ENCODE peak calls at places on chromosome 21, in seven cellular contexts. One of them, this sample, is unnamed.

GRCh38 chr21:26405735-26406361 is 167.2 kb downstream of the CYYR1 start:
- DNase-seq in effector memory CD4-positive, alpha-beta T cell: no peak
- DNase-seq in NCI-H2081: no peak
- DNase-seq in transverse colon: no peak
- DNase-seq in CD8-positive, alpha-beta memory T cell: no peak
- DNase-seq in NCI-H1105 treated with DMSO at 0.1 percent for 48 hours: no peak
- DNase-seq in HT1080: peak
- DNase-seq in this sample: peak

GRCh38 chr21:45209046-45209445 is 78.6 kb downstream of the POFUT2 start:
- DNase-seq in HT1080: peak
- DNase-seq in effector memory CD4-positive, alpha-beta T cell: no peak
- DNase-seq in NCI-H1105 treated with DMSO at 0.1 percent for 48 hours: no peak
- DNase-seq in transverse colon: no peak
- DNase-seq in CD8-positive, alpha-beta memory T cell: no peak
- DNase-seq in NCI-H2081: no peak
- DNase-seq in this sample: no peak

GRCh38 chr21:45350206-45350854 is 54.6 kb upstream of the COL18A1 start:
- DNase-seq in HT1080: no peak
- DNase-seq in transverse colon: no peak
- DNase-seq in NCI-H2081: no peak
- DNase-seq in CD8-positive, alpha-beta memory T cell: no peak
- DNase-seq in NCI-H1105 treated with DMSO at 0.1 percent for 48 hours: no peak
- DNase-seq in effector memory CD4-positive, alpha-beta T cell: no peak
- DNase-seq in this sample: no peak

GRCh38 chr21:32653326-32653901 is 41.2 kb upstream of the CFAP298 start:
- DNase-seq in NCI-H1105 treated with DMSO at 0.1 percent for 48 hours: peak
- DNase-seq in effector memory CD4-positive, alpha-beta T cell: no peak
- DNase-seq in NCI-H2081: no peak
- DNase-seq in HT1080: peak
- DNase-seq in transverse colon: no peak
- DNase-seq in CD8-positive, alpha-beta memory T cell: no peak
- DNase-seq in this sample: peak

GRCh38 chr21:41559658-41560599 is 52.0 kb upstream of the TMPRSS2 start:
- DNase-seq in NCI-H1105 treated with DMSO at 0.1 percent for 48 hours: no peak
- DNase-seq in HT1080: peak
- DNase-seq in transverse colon: no peak
- DNase-seq in effector memory CD4-positive, alpha-beta T cell: no peak
- DNase-seq in NCI-H2081: no peak
- DNase-seq in CD8-positive, alpha-beta memory T cell: no peak
- DNase-seq in this sample: peak

GRCh38 chr21:33954395-33954794 is 38.8 kb upstream of the ATP5PO start:
- DNase-seq in transverse colon: no peak
- DNase-seq in CD8-positive, alpha-beta memory T cell: no peak
- DNase-seq in NCI-H1105 treated with DMSO at 0.1 percent for 48 hours: no peak
- DNase-seq in NCI-H2081: no peak
- DNase-seq in effector memory CD4-positive, alpha-beta T cell: no peak
- DNase-seq in HT1080: no peak
- DNase-seq in this sample: no peak

GRCh38 chr21:46220847-46221246 is 7.7 kb downstream of the LSS start:
- DNase-seq in CD8-positive, alpha-beta memory T cell: no peak
- DNase-seq in effector memory CD4-positive, alpha-beta T cell: no peak
- DNase-seq in NCI-H2081: no peak
- DNase-seq in HT1080: no peak
- DNase-seq in NCI-H1105 treated with DMSO at 0.1 percent for 48 hours: no peak
- DNase-seq in transverse colon: no peak
- DNase-seq in this sample: no peak

GRCh38 chr21:42003051-42003461 is 7.1 kb downstream of the ZBTB21 start:
- DNase-seq in CD8-positive, alpha-beta memory T cell: no peak
- DNase-seq in NCI-H1105 treated with DMSO at 0.1 percent for 48 hours: no peak
- DNase-seq in NCI-H2081: no peak
- DNase-seq in transverse colon: no peak
- DNase-seq in HT1080: peak
- DNase-seq in effector memory CD4-positive, alpha-beta T cell: no peak
- DNase-seq in this sample: no peak

GRCh38 chr21:27408826-27409225 is 441.9 kb upstream of the ADAMTS5 start:
- DNase-seq in NCI-H1105 treated with DMSO at 0.1 percent for 48 hours: no peak
- DNase-seq in transverse colon: no peak
- DNase-seq in NCI-H2081: no peak
- DNase-seq in CD8-positive, alpha-beta memory T cell: no peak
- DNase-seq in effector memory CD4-positive, alpha-beta T cell: no peak
- DNase-seq in HT1080: no peak
- DNase-seq in this sample: no peak

GRCh38 chr21:37525810-37526209 is 159.2 kb downstream of the DYRK1A start:
- DNase-seq in CD8-positive, alpha-beta memory T cell: no peak
- DNase-seq in effector memory CD4-positive, alpha-beta T cell: no peak
- DNase-seq in NCI-H1105 treated with DMSO at 0.1 percent for 48 hours: no peak
- DNase-seq in transverse colon: no peak
- DNase-seq in HT1080: no peak
- DNase-seq in NCI-H2081: no peak
- DNase-seq in this sample: no peak

GRCh38 chr21:44357064-44357837 is 3.8 kb downstream of the TRPM2 start:
- DNase-seq in effector memory CD4-positive, alpha-beta T cell: no peak
- DNase-seq in transverse colon: no peak
- DNase-seq in NCI-H1105 treated with DMSO at 0.1 percent for 48 hours: no peak
- DNase-seq in NCI-H2081: no peak
- DNase-seq in HT1080: no peak
- DNase-seq in CD8-positive, alpha-beta memory T cell: no peak
- DNase-seq in this sample: no peak

GRCh38 chr21:42234464-42235241 is 15.7 kb downstream of the ABCG1 start:
- DNase-seq in NCI-H2081: peak
- DNase-seq in transverse colon: peak
- DNase-seq in NCI-H1105 treated with DMSO at 0.1 percent for 48 hours: peak
- DNase-seq in HT1080: no peak
- DNase-seq in effector memory CD4-positive, alpha-beta T cell: peak
- DNase-seq in CD8-positive, alpha-beta memory T cell: peak
- DNase-seq in this sample: peak

GRCh38 chr21:45572783-45573451 is 30.7 kb upstream of the SLC19A1 start:
- DNase-seq in HT1080: no peak
- DNase-seq in NCI-H1105 treated with DMSO at 0.1 percent for 48 hours: no peak
- DNase-seq in CD8-positive, alpha-beta memory T cell: no peak
- DNase-seq in NCI-H2081: no peak
- DNase-seq in transverse colon: no peak
- DNase-seq in effector memory CD4-positive, alpha-beta T cell: no peak
- DNase-seq in this sample: no peak

GRCh38 chr21:27380303-27380702 is 413.4 kb upstream of the ADAMTS5 start:
- DNase-seq in NCI-H2081: no peak
- DNase-seq in effector memory CD4-positive, alpha-beta T cell: no peak
- DNase-seq in HT1080: no peak
- DNase-seq in transverse colon: no peak
- DNase-seq in NCI-H1105 treated with DMSO at 0.1 percent for 48 hours: no peak
- DNase-seq in CD8-positive, alpha-beta memory T cell: no peak
- DNase-seq in this sample: no peak

GRCh38 chr21:26148071-26148470 is 22.5 kb downstream of the APP start:
- DNase-seq in CD8-positive, alpha-beta memory T cell: no peak
- DNase-seq in effector memory CD4-positive, alpha-beta T cell: no peak
- DNase-seq in NCI-H1105 treated with DMSO at 0.1 percent for 48 hours: no peak
- DNase-seq in NCI-H2081: no peak
- DNase-seq in transverse colon: no peak
- DNase-seq in HT1080: peak
- DNase-seq in this sample: no peak

GRCh38 chr21:36763305-36763704 is 64.4 kb downstream of the SIM2 start:
- DNase-seq in CD8-positive, alpha-beta memory T cell: no peak
- DNase-seq in NCI-H2081: no peak
- DNase-seq in effector memory CD4-positive, alpha-beta T cell: no peak
- DNase-seq in NCI-H1105 treated with DMSO at 0.1 percent for 48 hours: no peak
- DNase-seq in transverse colon: no peak
- DNase-seq in HT1080: no peak
- DNase-seq in this sample: no peak

GRCh38 chr21:36709030-36709867 is 10.3 kb downstream of the SIM2 start:
- DNase-seq in effector memory CD4-positive, alpha-beta T cell: no peak
- DNase-seq in HT1080: no peak
- DNase-seq in transverse colon: no peak
- DNase-seq in NCI-H2081: no peak
- DNase-seq in CD8-positive, alpha-beta memory T cell: no peak
- DNase-seq in NCI-H1105 treated with DMSO at 0.1 percent for 48 hours: no peak
- DNase-seq in this sample: no peak

GRCh38 chr21:30340714-30341573 is 3.5 kb upstream of the KRTAP27-1 start:
- DNase-seq in NCI-H2081: peak
- DNase-seq in NCI-H1105 treated with DMSO at 0.1 percent for 48 hours: peak
- DNase-seq in transverse colon: peak
- DNase-seq in CD8-positive, alpha-beta memory T cell: no peak
- DNase-seq in HT1080: peak
- DNase-seq in effector memory CD4-positive, alpha-beta T cell: no peak
- DNase-seq in this sample: no peak

GRCh38 chr21:29022141-29022540 is 2.3 kb upstream of the USP16 start:
- DNase-seq in effector memory CD4-positive, alpha-beta T cell: no peak
- DNase-seq in CD8-positive, alpha-beta memory T cell: no peak
- DNase-seq in NCI-H2081: no peak
- DNase-seq in HT1080: peak
- DNase-seq in NCI-H1105 treated with DMSO at 0.1 percent for 48 hours: no peak
- DNase-seq in transverse colon: no peak
- DNase-seq in this sample: no peak

GRCh38 chr21:45264146-45264918 is 23.4 kb downstream of the POFUT2 start:
- DNase-seq in HT1080: no peak
- DNase-seq in NCI-H2081: no peak
- DNase-seq in effector memory CD4-positive, alpha-beta T cell: no peak
- DNase-seq in NCI-H1105 treated with DMSO at 0.1 percent for 48 hours: no peak
- DNase-seq in transverse colon: no peak
- DNase-seq in CD8-positive, alpha-beta memory T cell: no peak
- DNase-seq in this sample: no peak